ENCODE peak calls at places on chromosomes 7 and 10, in eight cellular contexts. Z is lower lobe of right lung, G is right lobe of liver, D is fibroblast of pulmonary artery, F is GM12865, A is heart right ventricle, Q is heart left ventricle, W is tibial artery. C is an unnamed sample.
A peak's percentile ranks its signal among the peaks of the same experiment; 100 is the strongest.

GRCh38 chr7:137954614-137955013 is 47.3 kb downstream of the CREB3L2 start:
- DNase-seq in Z (no peak), G (no peak), D (no peak), F (no peak), A (no peak), Q (no peak), W (no peak), C (no peak)

GRCh38 chr7:141754939-141755338 is 9.0 kb upstream of the TAS2R3 start:
- DNase-seq in Z (no peak), G (no peak), D (peak; percentile 30), F (peak; percentile 32), A (no peak), Q (no peak), W (no peak), C (no peak)

GRCh38 chr10:30701471-30702173 is 72.1 kb upstream of the LYZL2 start:
- DNase-seq in Z (no peak), G (no peak), D (peak; percentile 66), F (peak; percentile 94), A (no peak), Q (no peak), W (no peak), C (no peak)

GRCh38 chr10:119030421-119031250 is 1.1 kb downstream of the NANOS1 start:
- DNase-seq in Z (peak; percentile 66), G (peak; percentile 52), D (peak; percentile 49), F (peak; percentile 90), A (peak; percentile 25), Q (peak; percentile 24), W (peak; percentile 68), C (no peak)

GRCh38 chr10:96482815-96483588 is 30.7 kb downstream of the TLL2 start:
- DNase-seq in Z (no peak), G (no peak), D (no peak), F (no peak), A (no peak), Q (no peak), W (no peak), C (no peak)

GRCh38 chr10:110651044-110651958 is 7.2 kb downstream of the RBM20 start:
- DNase-seq in Z (no peak), G (no peak), D (peak; percentile 26), F (peak; percentile 55), A (peak; percentile 41), Q (no peak), W (peak; percentile 65), C (no peak)

GRCh38 chr7:129218514-129219036 is 6.3 kb upstream of the AHCYL2 start:
- DNase-seq in Z (peak; percentile 82), G (peak; percentile 83), D (peak; percentile 87), F (peak; percentile 84), A (peak; percentile 86), Q (peak; percentile 81), W (peak; percentile 87), C (no peak)

GRCh38 chr10:88315746-88316145 is 267.4 kb downstream of the RNLS start:
- DNase-seq in Z (no peak), G (no peak), D (no peak), F (no peak), A (no peak), Q (no peak), W (no peak), C (no peak)

GRCh38 chr10:122461367-122461728 is at the start of gene HTRA1:
- DNase-seq in Z (peak; percentile 75), G (peak; percentile 91), D (peak; percentile 70), F (no peak), A (peak; percentile 83), Q (peak; percentile 89), W (peak; percentile 93), C (no peak)

GRCh38 chr7:158017226-158018060 is 570.2 kb downstream of the PTPRN2 start:
- DNase-seq in Z (no peak), G (no peak), D (no peak), F (no peak), A (no peak), Q (no peak), W (peak; percentile 53), C (no peak)

GRCh38 chr7:116528008-116528789 is 3.4 kb downstream of the CAV1 start:
- DNase-seq in Z (no peak), G (no peak), D (peak; percentile 96), F (no peak), A (peak; percentile 76), Q (peak; percentile 68), W (peak; percentile 88), C (peak; percentile 85)

GRCh38 chr7:71488308-71488707 is 356.4 kb downstream of the GALNT17 start:
- DNase-seq in Z (no peak), G (no peak), D (peak; percentile 16), F (no peak), A (no peak), Q (no peak), W (no peak), C (no peak)

GRCh38 chr7:130009848-130010688 is 41.1 kb downstream of the ZC3HC1 start:
- DNase-seq in Z (no peak), G (peak; percentile 28), D (peak; percentile 77), F (peak; percentile 71), A (no peak), Q (no peak), W (no peak), C (peak; percentile 91)

GRCh38 chr7:155780884-155781283 is 31.4 kb downstream of the SHH start:
- DNase-seq in Z (no peak), G (no peak), D (no peak), F (no peak), A (no peak), Q (no peak), W (no peak), C (no peak)

GRCh38 chr10:11297136-11297535 is 279.5 kb downstream of the CELF2 start:
- DNase-seq in Z (no peak), G (no peak), D (no peak), F (no peak), A (no peak), Q (no peak), W (no peak), C (no peak)

GRCh38 chr7:35454575-35455385 is 200.9 kb upstream of the TBX20 start:
- DNase-seq in Z (no peak), G (no peak), D (no peak), F (no peak), A (no peak), Q (no peak), W (no peak), C (no peak)

DNA sequence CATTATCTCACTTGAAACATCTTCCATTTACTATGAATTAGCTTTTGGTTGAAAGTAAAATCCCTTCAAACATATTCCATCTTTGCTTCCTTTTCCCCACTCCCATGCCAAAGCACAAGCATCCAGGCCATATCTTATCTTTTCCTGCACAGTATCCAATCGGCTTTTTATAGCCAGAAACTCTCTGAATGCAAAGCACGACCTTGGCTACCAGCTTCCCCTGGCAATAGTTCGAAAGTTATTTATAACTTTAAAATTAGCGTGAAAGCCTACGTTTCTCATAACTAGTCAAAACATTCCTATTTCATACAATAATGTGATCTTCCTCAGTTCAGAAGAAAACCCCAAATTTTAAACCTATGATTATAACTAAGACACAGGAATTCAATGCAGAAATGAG is 440 bp downstream of the CTNNA3 start:
- DNase-seq in Z (no peak), G (no peak), D (no peak), F (no peak), A (peak; percentile 21), Q (peak; percentile 10), W (no peak), C (no peak)
- H3K4me3 ChIP-seq in Z (no peak overlapping the region), G (no peak overlapping the region), D (no peak overlapping the region), F (peak overlapping the region; percentile 31), A (no peak overlapping the region), Q (peak overlapping the region; percentile 40), W (peak overlapping the region; percentile 40), C (no peak overlapping the region)

DNA sequence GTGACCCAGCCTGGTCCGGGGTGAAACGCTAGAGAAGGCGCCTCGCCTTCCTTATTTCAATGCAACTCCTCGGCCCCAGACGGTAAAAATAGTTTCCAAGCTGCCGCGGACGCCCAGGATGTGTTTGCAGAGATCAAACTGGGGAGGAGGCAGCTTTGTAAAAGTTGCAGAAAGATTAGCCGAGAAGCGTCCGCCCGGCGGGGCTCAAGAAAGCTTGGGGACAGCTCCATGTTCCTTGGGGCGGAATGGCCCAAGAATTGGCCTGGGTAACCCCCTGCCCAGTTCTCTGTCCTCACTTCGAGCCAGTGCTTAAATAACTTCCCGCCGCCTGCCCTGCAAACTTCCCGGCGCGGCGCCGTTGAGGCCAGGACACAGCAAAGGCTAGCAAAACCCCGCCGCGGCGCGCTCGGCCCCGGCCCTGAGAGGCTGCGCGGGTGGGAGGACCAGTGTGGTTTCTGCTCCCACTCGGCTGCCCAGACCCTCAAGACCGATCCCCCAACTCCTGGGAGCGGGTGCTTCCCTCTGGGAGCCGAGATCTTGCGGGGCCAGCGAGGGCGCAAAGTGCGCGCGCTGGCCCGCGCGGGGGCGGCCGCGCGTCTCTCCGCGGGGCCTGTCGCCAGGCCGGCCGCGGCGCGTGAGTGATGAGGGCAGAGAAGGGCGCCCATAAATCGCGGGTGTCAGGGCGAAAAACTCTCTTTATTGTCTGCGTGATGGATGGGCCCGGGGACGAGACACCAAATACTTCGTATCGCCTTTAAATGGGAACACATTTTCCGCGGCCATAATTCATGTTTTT is 6.3 kb upstream of the ZNF503 start:
- DNase-seq in Z (peak; percentile 69), G (peak; percentile 50), D (no peak), F (no peak), A (peak; percentile 44), Q (peak; percentile 56), W (peak; percentile 77), C (no peak)
- H3K4me3 ChIP-seq in Z (peak overlapping the region; percentile 93), G (peak overlapping the region; percentile 70), D (peak overlapping the region; percentile 76), F (peak overlapping the region; percentile 55), A (peak overlapping the region; percentile 97), Q (peak overlapping the region; percentile 85), W (peak overlapping the region; percentile 89), C (peak overlapping the region; percentile 89)

GRCh38 chr10:83544049-83544448 is 595.3 kb upstream of the GHITM start:
- DNase-seq in Z (no peak), G (no peak), D (peak; percentile 17), F (no peak), A (no peak), Q (no peak), W (no peak), C (no peak)

GRCh38 chr10:83541096-83541495 is 598.2 kb upstream of the GHITM start:
- DNase-seq in Z (no peak), G (no peak), D (no peak), F (peak; percentile 60), A (no peak), Q (no peak), W (no peak), C (no peak)

GRCh38 chr10:83542774-83543291 is 596.5 kb upstream of the GHITM start:
- DNase-seq in Z (no peak), G (no peak), D (peak; percentile 25), F (peak; percentile 91), A (peak; percentile 31), Q (peak; percentile 31), W (no peak), C (no peak)

DNA sequence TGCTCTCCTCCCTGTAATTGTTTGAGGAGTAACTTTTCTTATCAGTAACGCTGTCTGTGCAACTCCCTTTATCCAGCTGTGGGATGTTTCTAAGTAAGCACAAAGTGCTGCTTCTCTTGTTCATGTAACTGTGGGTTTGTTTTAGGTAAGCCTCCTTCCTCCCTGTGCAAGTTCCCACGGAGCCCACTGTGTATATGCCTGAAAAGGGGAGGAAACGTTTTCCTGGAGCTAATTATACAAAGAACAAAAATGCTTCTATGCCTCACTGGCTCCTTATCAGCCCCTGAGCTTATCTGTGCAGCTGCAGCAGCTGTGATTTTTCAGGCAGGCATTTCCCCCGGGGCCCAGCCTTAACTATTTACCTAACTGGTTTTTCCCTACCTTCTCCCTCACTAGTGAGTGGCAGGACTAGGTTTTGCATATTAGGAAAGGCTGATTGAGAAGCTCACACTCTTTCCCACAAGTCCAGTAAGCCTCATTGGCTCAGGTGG is 593.4 kb upstream of the GHITM start:
- DNase-seq in Z (no peak), G (no peak), D (peak; percentile 79), F (peak; percentile 68), A (peak; percentile 63), Q (peak; percentile 58), W (no peak), C (no peak)
- H3K4me3 ChIP-seq in Z (no peak overlapping the region), G (no peak overlapping the region), D (peak overlapping the region; percentile 6), F (peak overlapping the region; percentile 23), A (no peak overlapping the region), Q (no peak overlapping the region), W (no peak overlapping the region), C (no peak overlapping the region)

GRCh38 chr7:134893920-134894319 is 92.4 kb upstream of the AGBL3 start:
- DNase-seq in Z (no peak), G (no peak), D (no peak), F (no peak), A (no peak), Q (no peak), W (no peak), C (no peak)
- H3K4me3 ChIP-seq in Z (no peak overlapping the region), G (peak overlapping the region; percentile 56), D (peak overlapping the region; percentile 71), F (no peak overlapping the region), A (no peak overlapping the region), Q (peak overlapping the region; percentile 49), W (no peak overlapping the region), C (no peak overlapping the region)